ENCODE peak calls at places on chromosome 11, in seven cellular contexts. R is stimulated activated CD4-positive, alpha-beta T cell treated with anti-CD3 and anti-CD28 coated beads, Interleukin-2, amount 100 ng/mL, for 48 hours; K is GM13977; U is HFFc6; F is AG20443; O is NCI-H345; W is activated CD8-positive, alpha-beta memory T cell treated with anti-CD3 and anti-CD28 coated beads for 1 hour. H is an unnamed sample.

GRCh38 chr11:130383363-130384168 is 44.8 kb downstream of the ADAMTS8 start:
- DNase-seq in R (no peak), K (no peak), U (peak), F (peak), O (no peak), W (no peak), H (peak)

GRCh38 chr11:30586251-30587144 is at the start of gene MPPED2:
- DNase-seq in R (no peak), K (peak), U (no peak), F (peak), O (peak), W (no peak), H (peak)

GRCh38 chr11:84722583-84723108 is 904.5 kb downstream of the DLG2 start:
- DNase-seq in R (no peak), K (no peak), U (no peak), F (no peak), O (peak), W (no peak), H (no peak)

GRCh38 chr11:65355013-65355775 is 643 bp downstream of the TIGD3 start:
- DNase-seq in R (no peak), K (peak), U (no peak), F (no peak), O (peak), W (peak), H (peak)

GRCh38 chr11:117824571-117825537 is at the start of gene FXYD2:
- DNase-seq in R (no peak), K (no peak), U (no peak), F (no peak), O (peak), W (no peak), H (no peak)

GRCh38 chr11:113189909-113190667 is 124.3 kb upstream of the TTC12 start:
- DNase-seq in R (no peak), K (no peak), U (peak), F (peak), O (no peak), W (no peak), H (peak)

GRCh38 chr11:75413864-75414263 is 14.5 kb downstream of the RPS3 start:
- DNase-seq in R (no peak), K (no peak), U (no peak), F (no peak), O (no peak), W (no peak), H (no peak)

GRCh38 chr11:115503083-115503885 is 931 bp downstream of the CADM1 start:
- DNase-seq in R (no peak), K (peak), U (no peak), F (peak), O (peak), W (no peak), H (peak)

GRCh38 chr11:129251067-129251466 is 58.9 kb upstream of the ARHGAP32 start:
- DNase-seq in R (no peak), K (no peak), U (peak), F (peak), O (no peak), W (no peak), H (no peak)

GRCh38 chr11:128324531-128325141 is 262.7 kb downstream of the ETS1 start:
- DNase-seq in R (peak), K (no peak), U (no peak), F (no peak), O (no peak), W (peak), H (no peak)